ENCODE peak calls at places on chromosome 7, in seven cellular contexts. B, O, W, E, U, J and H are unnamed samples.

GRCh38 chr7:44064791-44065430 is 456 bp downstream of the PGAM2 start:
- DNase-seq in J (no peak), W (no peak), O (peak; percentile 33), U (no peak), E (no peak), B (no peak), H (peak; percentile 16)

GRCh38 chr7:70040971-70041766 is 442.9 kb downstream of the AUTS2 start:
- DNase-seq in B (no peak), E (no peak), U (peak; percentile 54), W (peak; percentile 21), J (peak; percentile 70), O (no peak), H (no peak)

GRCh38 chr7:155457544-155458316 is at the start of gene EN2:
- DNase-seq in B (no peak), U (no peak), J (no peak), W (no peak), E (no peak), O (no peak), H (no peak)

GRCh38 chr7:27966219-27966780 is 214.3 kb downstream of the JAZF1 start:
- DNase-seq in W (no peak), U (no peak), O (no peak), J (no peak), E (no peak), B (no peak), H (no peak)

GRCh38 chr7:106717997-106718871 is 57.3 kb upstream of the CCDC71L start:
- DNase-seq in U (peak; percentile 98), W (peak; percentile 97), J (peak; percentile 98), O (peak; percentile 88), E (no peak), B (peak; percentile 93), H (no peak)

GRCh38 chr7:128303624-128304023 is 40.1 kb downstream of the RBM28 start:
- DNase-seq in E (no peak), J (no peak), B (no peak), O (no peak), U (no peak), W (no peak), H (no peak)

GRCh38 chr7:66146701-66147100 is 32.1 kb downstream of the CRCP start:
- DNase-seq in O (no peak), J (peak; percentile 25), E (no peak), W (no peak), B (no peak), U (peak; percentile 51), H (no peak)

GRCh38 chr7:140674899-140675701 is 2.4 kb downstream of the ADCK2 start:
- DNase-seq in B (no peak), U (peak; percentile 58), W (no peak), E (peak; percentile 36), O (peak; percentile 64), J (peak; percentile 71), H (no peak)

GRCh38 chr7:149727053-149727452 is 46.3 kb downstream of the ZNF467 start:
- DNase-seq in W (no peak), B (no peak), J (no peak), U (no peak), O (no peak), E (no peak), H (no peak)

GRCh38 chr7:516216-516605 is 3.4 kb downstream of the PDGFA start:
- DNase-seq in U (no peak), J (no peak), B (no peak), O (no peak), W (no peak), E (no peak), H (no peak)

GRCh38 chr7:131388126-131388525 is 60.5 kb downstream of the MKLN1 start:
- DNase-seq in E (no peak), W (no peak), U (no peak), J (no peak), O (no peak), B (no peak), H (no peak)

GRCh38 chr7:132398253-132398913 is 177.9 kb downstream of the PLXNA4 start:
- DNase-seq in J (no peak), W (no peak), U (no peak), O (no peak), B (no peak), E (no peak), H (no peak)

GRCh38 chr7:84025332-84025927 is 169.2 kb downstream of the SEMA3A start:
- DNase-seq in O (no peak), E (no peak), W (peak; percentile 64), U (peak; percentile 98), B (peak; percentile 94), J (peak; percentile 92), H (no peak)

GRCh38 chr7:95357623-95358022 is 33.3 kb upstream of the PON1 start:
- DNase-seq in O (no peak), W (no peak), U (peak; percentile 5), J (peak; percentile 7), B (no peak), E (no peak), H (no peak)

GRCh38 chr7:100662377-100662776 is 6.1 kb upstream of the ACTL6B start:
- DNase-seq in B (no peak), J (peak; percentile 21), U (no peak), O (no peak), E (no peak), W (no peak), H (no peak)
- TF ChIP-seq CTCF in B (no peak), J (no peak), U (no peak), O (no peak), E (no peak), W (no peak), H (no peak)

GRCh38 chr7:151152935-151153513 is 14.5 kb downstream of the GBX1 start:
- DNase-seq in U (no peak), B (no peak), W (no peak), E (no peak), O (no peak), J (no peak), H (no peak)
- TF ChIP-seq CTCF in U (peak; percentile 38), B (peak; percentile 15), W (no peak), E (no peak), O (no peak), J (peak; percentile 23), H (no peak)

DNA sequence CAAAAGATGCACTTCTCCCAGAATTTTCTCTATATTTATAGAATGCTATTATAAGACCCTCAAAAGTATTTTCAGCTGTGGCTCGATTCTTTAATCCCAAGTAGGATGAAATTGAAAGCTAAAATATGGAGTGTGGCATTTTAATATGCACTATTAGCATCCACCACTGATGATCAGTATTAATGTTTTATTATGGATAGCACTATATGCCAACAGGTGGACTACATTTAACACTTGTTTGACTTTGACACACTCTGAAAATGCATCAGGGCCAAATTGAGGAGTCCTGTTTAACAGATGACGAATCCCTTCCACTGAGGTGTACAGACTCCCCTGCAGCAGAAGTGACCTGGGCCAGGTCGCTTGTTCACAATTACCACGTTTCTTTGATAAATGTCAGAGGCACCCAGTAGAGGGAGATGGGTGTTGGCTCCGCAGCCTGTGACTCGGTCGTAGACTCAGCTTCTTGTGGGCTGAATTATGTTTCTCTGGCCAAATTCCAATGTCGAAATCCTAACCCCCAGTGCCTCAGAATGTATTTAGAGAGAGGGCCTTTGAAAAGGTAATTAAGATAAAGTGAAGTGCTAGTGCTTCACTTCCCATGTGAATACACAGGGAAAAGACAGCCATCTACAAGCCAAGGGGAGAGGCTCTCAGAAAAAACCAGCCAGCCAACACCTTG is 48.1 kb downstream of the WIPF3 start:
- DNase-seq in J (peak; percentile 67), B (no peak), O (no peak), U (peak; percentile 45), W (peak; percentile 62), E (no peak), H (no peak)
- TF ChIP-seq CTCF in J (peak; percentile 21), B (no peak), O (no peak), U (peak; percentile 16), W (peak; percentile 34), E (no peak), H (no peak)

DNA sequence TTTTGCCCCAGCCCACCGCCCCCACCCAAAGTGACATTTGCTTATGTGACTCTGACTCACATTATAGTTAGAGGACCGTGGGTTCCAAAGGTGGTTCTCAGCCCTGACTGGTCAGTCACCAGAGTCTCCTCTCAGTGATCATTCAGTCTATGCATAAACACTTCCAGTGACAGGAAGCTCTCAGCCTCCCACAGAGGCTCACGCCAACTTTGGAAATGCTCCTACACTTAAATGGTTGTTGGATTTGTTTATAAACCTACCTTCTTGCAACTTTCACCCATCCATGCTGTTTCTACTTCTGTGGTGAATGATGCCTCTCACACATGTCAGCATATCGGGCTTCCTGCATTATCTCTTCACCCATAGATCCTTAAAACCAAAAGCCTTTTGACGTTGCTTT is 46.4 kb upstream of the FGL2 start:
- DNase-seq in J (no peak), W (no peak), U (no peak), B (no peak), E (no peak), O (no peak), H (no peak)
- TF ChIP-seq CTCF in J (no peak), W (no peak), U (no peak), B (no peak), E (no peak), O (no peak), H (no peak)

DNA sequence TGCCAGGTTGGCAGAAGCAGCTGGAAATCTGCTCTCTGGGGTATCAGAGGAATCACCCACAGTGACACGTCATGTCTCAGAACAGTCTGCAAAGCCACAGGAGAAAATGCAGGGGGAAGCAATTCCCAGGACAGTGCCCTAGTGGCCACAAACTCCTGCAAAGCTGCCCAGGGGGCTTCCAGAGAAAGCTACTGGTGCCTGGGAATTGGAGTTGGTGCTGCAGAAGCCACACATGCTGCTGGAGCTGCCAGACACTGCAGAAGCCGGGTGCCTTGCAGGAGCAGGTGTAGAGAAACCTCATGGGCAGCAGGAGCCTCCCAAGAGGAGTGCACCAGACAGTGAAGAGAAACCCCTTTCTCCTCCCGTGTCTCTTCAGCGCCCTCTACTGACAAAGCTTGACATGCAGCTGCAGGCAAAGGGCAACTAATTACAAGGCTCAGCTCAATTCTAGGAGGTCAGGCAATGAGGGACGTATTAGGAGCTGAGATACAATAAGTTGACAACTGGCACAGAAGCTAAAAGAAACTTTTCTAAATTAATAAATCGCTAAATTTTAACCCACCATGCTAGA is 30.2 kb upstream of the NUB1 start:
- DNase-seq in W (no peak), J (no peak), B (no peak), U (no peak), O (no peak), E (no peak), H (no peak)
- TF ChIP-seq CTCF in W (no peak), J (no peak), B (peak; percentile 15), U (peak; percentile 35), O (no peak), E (no peak), H (no peak)

GRCh38 chr7:23232966-23233365 is 13.6 kb upstream of the GPNMB start:
- DNase-seq in O (no peak), J (no peak), W (peak; percentile 25), E (no peak), U (no peak), B (no peak), H (no peak)
- TF ChIP-seq CTCF in O (no peak), J (no peak), W (no peak), E (no peak), U (no peak), B (no peak), H (no peak)